ENCODE peak calls at places on chromosomes 3 and 15, in seven cellular contexts. One of them, this sample, is unnamed.

GRCh38 chr3:173128633-173129032 is 12.4 kb downstream of the SPATA16 start:
- DNase-seq in K562: no peak
- DNase-seq in GM12878: no peak
- DNase-seq in H1: no peak
- DNase-seq in HepG2: no peak
- DNase-seq in HCT116: no peak
- DNase-seq in SK-N-SH: no peak
- DNase-seq in this sample: no peak

GRCh38 chr3:65758871-65759598 is 279.7 kb downstream of the MAGI1 start:
- DNase-seq in K562: no peak
- DNase-seq in GM12878: no peak
- DNase-seq in H1: no peak
- DNase-seq in HepG2: no peak
- DNase-seq in HCT116: no peak
- DNase-seq in SK-N-SH: no peak
- DNase-seq in this sample: no peak

GRCh38 chr3:60070366-60070765 is 1020.5 kb upstream of the CFAP20DC start:
- DNase-seq in K562: no peak
- DNase-seq in GM12878: no peak
- DNase-seq in H1: no peak
- DNase-seq in HepG2: no peak
- DNase-seq in HCT116: no peak
- DNase-seq in SK-N-SH: no peak
- DNase-seq in this sample: no peak

GRCh38 chr3:173410836-173411235 is 13.3 kb downstream of the NLGN1 start:
- DNase-seq in K562: no peak
- DNase-seq in GM12878: no peak
- DNase-seq in H1: no peak
- DNase-seq in HepG2: no peak
- DNase-seq in HCT116: no peak
- DNase-seq in SK-N-SH: no peak
- DNase-seq in this sample: no peak

GRCh38 chr3:102223139-102223538 is 211.7 kb upstream of the ZPLD1 start:
- DNase-seq in K562: no peak
- DNase-seq in GM12878: no peak
- DNase-seq in H1: no peak
- DNase-seq in HepG2: no peak
- DNase-seq in HCT116: no peak
- DNase-seq in SK-N-SH: no peak
- DNase-seq in this sample: no peak

GRCh38 chr3:114584734-114585371 is 291.0 kb downstream of the TIGIT start:
- DNase-seq in K562: no peak
- DNase-seq in GM12878: peak
- DNase-seq in H1: no peak
- DNase-seq in HepG2: no peak
- DNase-seq in HCT116: no peak
- DNase-seq in SK-N-SH: no peak
- DNase-seq in this sample: no peak

GRCh38 chr15:61092387-61093157 is 136.5 kb downstream of the RORA start:
- DNase-seq in K562: no peak
- DNase-seq in GM12878: no peak
- DNase-seq in H1: no peak
- DNase-seq in HepG2: no peak
- DNase-seq in HCT116: no peak
- DNase-seq in SK-N-SH: no peak
- DNase-seq in this sample: no peak

GRCh38 chr3:177211503-177212277 is 14.4 kb upstream of the TBL1XR1 start:
- DNase-seq in K562: no peak
- DNase-seq in GM12878: no peak
- DNase-seq in H1: no peak
- DNase-seq in HepG2: peak
- DNase-seq in HCT116: no peak
- DNase-seq in SK-N-SH: no peak
- DNase-seq in this sample: no peak

GRCh38 chr3:101936419-101937331 is 87.4 kb downstream of the NFKBIZ start:
- DNase-seq in K562: no peak
- DNase-seq in GM12878: peak
- DNase-seq in H1: no peak
- DNase-seq in HepG2: no peak
- DNase-seq in HCT116: no peak
- DNase-seq in SK-N-SH: no peak
- DNase-seq in this sample: no peak

GRCh38 chr15:70345251-70346019 is 247.7 kb upstream of the TLE3 start:
- DNase-seq in K562: no peak
- DNase-seq in GM12878: no peak
- DNase-seq in H1: peak
- DNase-seq in HepG2: no peak
- DNase-seq in HCT116: no peak
- DNase-seq in SK-N-SH: no peak
- DNase-seq in this sample: no peak

GRCh38 chr3:64354956-64355355 is 129.7 kb upstream of the PRICKLE2 start:
- DNase-seq in K562: no peak
- DNase-seq in GM12878: no peak
- DNase-seq in H1: no peak
- DNase-seq in HepG2: no peak
- DNase-seq in HCT116: no peak
- DNase-seq in SK-N-SH: no peak
- DNase-seq in this sample: no peak

GRCh38 chr3:14962762-14963161 is 15.4 kb downstream of the NR2C2 start:
- DNase-seq in K562: no peak
- DNase-seq in GM12878: no peak
- DNase-seq in H1: no peak
- DNase-seq in HepG2: no peak
- DNase-seq in HCT116: no peak
- DNase-seq in SK-N-SH: no peak
- DNase-seq in this sample: no peak

GRCh38 chr3:88082854-88083253 is 23.8 kb downstream of the ZNF654 start:
- DNase-seq in K562: no peak
- DNase-seq in GM12878: no peak
- DNase-seq in H1: no peak
- DNase-seq in HepG2: no peak
- DNase-seq in HCT116: no peak
- DNase-seq in SK-N-SH: no peak
- DNase-seq in this sample: no peak

GRCh38 chr3:28376424-28376823 is 27.8 kb upstream of the AZI2 start:
- DNase-seq in K562: no peak
- DNase-seq in GM12878: no peak
- DNase-seq in H1: no peak
- DNase-seq in HepG2: no peak
- DNase-seq in HCT116: no peak
- DNase-seq in SK-N-SH: no peak
- DNase-seq in this sample: no peak

GRCh38 chr3:55267206-55267930 is 219.7 kb downstream of the WNT5A start:
- DNase-seq in K562: no peak
- DNase-seq in GM12878: no peak
- DNase-seq in H1: no peak
- DNase-seq in HepG2: no peak
- DNase-seq in HCT116: no peak
- DNase-seq in SK-N-SH: no peak
- DNase-seq in this sample: no peak

GRCh38 chr3:103075282-103075681 is 640.5 kb downstream of the ZPLD1 start:
- DNase-seq in K562: no peak
- DNase-seq in GM12878: no peak
- DNase-seq in H1: no peak
- DNase-seq in HepG2: no peak
- DNase-seq in HCT116: no peak
- DNase-seq in SK-N-SH: no peak
- DNase-seq in this sample: no peak

GRCh38 chr15:66919421-66919820 is 146.0 kb upstream of the SMAD3 start:
- DNase-seq in K562: no peak
- DNase-seq in GM12878: no peak
- DNase-seq in H1: no peak
- DNase-seq in HepG2: no peak
- DNase-seq in HCT116: no peak
- DNase-seq in SK-N-SH: no peak
- DNase-seq in this sample: no peak

GRCh38 chr15:100777821-100778220 is 101.8 kb upstream of the ALDH1A3 start:
- DNase-seq in K562: no peak
- DNase-seq in GM12878: no peak
- DNase-seq in H1: no peak
- DNase-seq in HepG2: no peak
- DNase-seq in HCT116: no peak
- DNase-seq in SK-N-SH: no peak
- DNase-seq in this sample: no peak

GRCh38 chr3:80676869-80677268 is 909.1 kb upstream of the ROBO1 start:
- DNase-seq in K562: no peak
- DNase-seq in GM12878: no peak
- DNase-seq in H1: no peak
- DNase-seq in HepG2: no peak
- DNase-seq in HCT116: no peak
- DNase-seq in SK-N-SH: no peak
- DNase-seq in this sample: no peak

GRCh38 chr3:184284696-184285095 is 8.9 kb downstream of the ECE2 start:
- DNase-seq in K562: peak
- DNase-seq in GM12878: no peak
- DNase-seq in H1: peak
- DNase-seq in HepG2: peak
- DNase-seq in HCT116: peak
- DNase-seq in SK-N-SH: peak
- DNase-seq in this sample: peak
- TF ChIP-seq YY1 in K562: no peak
- TF ChIP-seq YY1 in GM12878: no peak
- TF ChIP-seq YY1 in H1: no peak
- TF ChIP-seq YY1 in HepG2: no peak
- TF ChIP-seq YY1 in HCT116: no peak
- TF ChIP-seq YY1 in SK-N-SH: no peak
- TF ChIP-seq YY1 in this sample: no peak

DNA sequence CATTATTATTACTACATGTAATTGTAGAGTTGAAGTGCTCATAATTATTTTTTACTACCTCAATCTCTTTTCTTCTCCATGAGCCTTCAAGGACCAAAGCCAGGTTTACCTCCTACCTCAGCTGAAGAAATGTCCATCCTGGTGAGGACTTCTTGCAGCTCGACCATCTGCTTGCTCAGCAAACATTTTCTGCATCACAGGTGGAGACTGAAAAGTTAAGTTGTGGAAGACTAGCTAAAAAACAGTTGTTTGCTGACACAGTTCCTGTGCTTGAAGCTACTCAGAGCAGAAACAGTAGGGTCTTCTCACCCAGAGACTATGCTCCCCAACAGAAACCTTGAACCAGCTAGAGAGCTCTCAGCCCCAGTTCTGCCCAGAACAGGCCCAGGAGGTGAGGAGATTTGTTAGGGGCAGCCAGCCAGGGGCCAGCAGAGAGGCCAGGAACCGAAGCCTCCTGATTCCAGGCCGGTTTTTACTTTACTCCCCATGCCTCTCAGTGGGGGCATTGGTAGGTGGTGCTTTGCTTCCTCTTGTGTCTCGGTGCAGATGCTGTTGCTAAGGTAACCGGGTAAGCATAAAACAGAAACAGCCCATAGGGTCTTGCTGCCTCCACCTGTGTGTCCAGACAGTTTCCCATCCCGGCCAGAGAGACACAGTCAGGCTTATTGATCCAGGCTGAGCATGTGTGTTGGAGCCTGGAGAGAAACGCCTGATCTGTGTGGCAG is 54.9 kb downstream of the CCNL1 start:
- DNase-seq in K562: peak
- DNase-seq in GM12878: no peak
- DNase-seq in H1: peak
- DNase-seq in HepG2: no peak
- DNase-seq in HCT116: no peak
- DNase-seq in SK-N-SH: no peak
- DNase-seq in this sample: peak
- TF ChIP-seq YY1 in K562: no peak
- TF ChIP-seq YY1 in GM12878: no peak
- TF ChIP-seq YY1 in H1: peak
- TF ChIP-seq YY1 in HepG2: no peak
- TF ChIP-seq YY1 in HCT116: no peak
- TF ChIP-seq YY1 in SK-N-SH: no peak
- TF ChIP-seq YY1 in this sample: no peak

DNA sequence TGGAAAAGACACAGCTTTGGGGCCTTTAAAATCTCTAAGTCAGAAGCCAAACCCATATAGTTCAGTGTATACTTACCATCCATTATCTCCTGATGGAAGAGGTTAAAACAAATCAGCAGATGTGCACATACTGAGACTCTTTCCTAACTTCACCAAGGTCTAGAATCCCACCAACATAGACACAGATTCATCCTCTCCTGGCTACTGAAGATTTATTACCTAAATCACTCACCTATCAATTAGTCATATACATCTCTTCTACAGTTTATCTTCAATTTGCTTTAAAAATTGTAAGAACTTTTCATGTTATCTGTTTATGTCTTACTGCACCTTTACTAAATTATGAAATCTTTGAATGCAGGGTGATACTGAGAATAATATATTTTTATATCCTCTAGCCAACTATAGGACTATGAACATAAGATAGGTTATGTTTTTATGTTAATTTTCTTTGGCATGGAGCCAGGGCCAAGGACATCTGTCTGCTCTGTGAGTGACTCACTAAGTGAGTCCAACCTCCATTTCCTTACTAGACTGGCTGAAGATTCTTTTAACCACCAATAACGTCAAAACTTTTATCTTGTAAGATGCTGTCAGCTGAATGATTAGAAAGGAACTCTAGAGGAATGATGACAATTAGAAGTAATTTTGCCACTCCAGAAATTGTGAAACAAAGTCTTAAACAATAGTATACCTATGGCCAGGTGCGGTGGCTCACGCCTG is 397.6 kb downstream of the FOXP1 start:
- DNase-seq in K562: peak
- DNase-seq in GM12878: no peak
- DNase-seq in H1: no peak
- DNase-seq in HepG2: no peak
- DNase-seq in HCT116: no peak
- DNase-seq in SK-N-SH: no peak
- DNase-seq in this sample: no peak
- TF ChIP-seq YY1 in K562: no peak
- TF ChIP-seq YY1 in GM12878: no peak
- TF ChIP-seq YY1 in H1: no peak
- TF ChIP-seq YY1 in HepG2: no peak
- TF ChIP-seq YY1 in HCT116: no peak
- TF ChIP-seq YY1 in SK-N-SH: no peak
- TF ChIP-seq YY1 in this sample: no peak

DNA sequence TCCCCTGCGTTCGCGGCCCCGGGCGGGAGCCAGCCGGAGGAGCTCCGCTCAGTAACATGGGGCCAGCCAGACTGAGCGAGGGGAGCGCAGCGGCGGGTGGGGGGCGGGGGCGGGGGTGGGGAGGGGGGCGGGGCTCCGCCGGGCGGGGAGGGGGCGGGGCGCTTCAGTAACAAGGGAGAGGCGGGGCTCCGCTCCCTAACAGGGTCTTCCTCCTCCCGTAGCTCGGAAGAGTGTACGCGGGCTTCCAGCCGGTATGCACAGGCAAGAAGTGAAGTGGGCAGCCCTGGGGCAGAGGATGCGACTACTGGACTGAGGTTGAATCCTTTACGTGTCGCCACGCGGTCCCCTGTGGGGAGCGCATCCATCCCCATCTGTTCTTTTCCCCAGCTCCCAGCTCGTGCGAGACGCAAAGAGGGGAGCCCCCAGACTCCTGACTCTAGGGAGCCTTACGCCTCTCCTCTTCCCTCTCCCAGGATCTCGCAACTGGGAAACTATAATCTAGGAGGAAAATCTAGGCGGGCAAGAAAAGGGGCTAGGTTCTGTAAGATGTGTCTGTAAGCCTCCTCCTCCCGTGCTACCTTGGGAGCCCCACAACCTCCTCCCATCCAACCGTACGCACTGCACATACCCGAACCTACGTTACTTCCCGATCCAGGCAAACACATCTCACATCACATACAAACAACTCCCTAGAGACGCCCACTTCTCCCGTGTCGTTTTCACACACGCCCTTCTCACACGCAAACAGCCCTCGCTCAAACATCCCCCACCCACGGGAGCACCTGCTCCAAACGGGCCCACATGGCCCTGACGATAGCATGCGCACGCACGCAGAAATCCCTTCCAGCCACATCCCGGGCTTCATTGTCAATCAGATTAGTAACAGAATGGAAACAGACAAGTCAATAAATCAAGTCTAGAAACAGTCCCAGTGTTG is at the start of gene SHF:
- DNase-seq in K562: peak
- DNase-seq in GM12878: no peak
- DNase-seq in H1: peak
- DNase-seq in HepG2: peak
- DNase-seq in HCT116: no peak
- DNase-seq in SK-N-SH: peak
- DNase-seq in this sample: no peak
- TF ChIP-seq YY1 in K562: no peak
- TF ChIP-seq YY1 in GM12878: peak
- TF ChIP-seq YY1 in H1: no peak
- TF ChIP-seq YY1 in HepG2: no peak
- TF ChIP-seq YY1 in HCT116: no peak
- TF ChIP-seq YY1 in SK-N-SH: no peak
- TF ChIP-seq YY1 in this sample: no peak

This sample was measured in NT2/D1.